ENCODE peak calls at places on chromosomes 7 and 10, in eight cellular contexts. V, T, U, D, L, W, Z and X are unnamed samples. For H3K4me1, the result is how much of the 10 kb centered on the place peaks cover.

GRCh38 chr7:128003179-128003578 is 28.1 kb downstream of the LRRC4 start:
- DNase-seq in Z (no peak), D (no peak), U (no peak), T (no peak), W (no peak), L (no peak), V (no peak), X (no peak)

GRCh38 chr7:83546586-83546985 is 102.4 kb downstream of the SEMA3E start:
- DNase-seq in W (no peak), U (no peak), T (no peak), V (peak), L (peak), D (no peak), Z (no peak), X (no peak)

GRCh38 chr7:116271980-116272886 is 61.9 kb downstream of the TES start:
- DNase-seq in W (peak), L (peak), T (no peak), D (no peak), Z (peak), U (no peak), V (peak), X (no peak)

GRCh38 chr7:82323806-82324205 is 119.8 kb downstream of the CACNA2D1 start:
- DNase-seq in U (no peak), V (no peak), D (no peak), Z (no peak), W (no peak), T (no peak), L (peak), X (no peak)

GRCh38 chr7:72805526-72806494 is 22.2 kb downstream of the TYW1B start:
- DNase-seq in V (peak), W (no peak), D (no peak), Z (no peak), T (no peak), U (no peak), L (peak), X (no peak)

GRCh38 chr10:17233534-17233933 is 5.5 kb downstream of the VIM start:
- DNase-seq in Z (peak), W (no peak), D (no peak), T (no peak), U (no peak), L (no peak), V (no peak), X (no peak)

GRCh38 chr7:17844514-17845196 is 95.6 kb downstream of the SNX13 start:
- DNase-seq in V (no peak), L (peak), D (no peak), Z (no peak), W (no peak), U (no peak), T (no peak), X (no peak)

GRCh38 chr7:376306-376969 is 86.5 kb downstream of the FOXL3 start:
- DNase-seq in V (no peak), T (no peak), L (no peak), Z (peak), D (no peak), W (no peak), U (peak), X (peak)

GRCh38 chr7:76303057-76303828 is 770 bp downstream of the HSPB1 start:
- DNase-seq in Z (peak), L (peak), W (peak), T (peak), V (peak), U (peak), D (peak), X (peak)

GRCh38 chr10:132447446-132448247 is 50.6 kb downstream of the PWWP2B start:
- DNase-seq in L (peak), Z (no peak), V (peak), W (no peak), D (no peak), T (peak), U (peak), X (peak)

GRCh38 chr7:140059288-140060242 is 3.2 kb downstream of the PARP12 start:
- DNase-seq in D (no peak), V (peak), Z (peak), L (peak), T (peak), W (peak), U (peak), X (no peak)

GRCh38 chr7:149635561-149636329 is 137.6 kb downstream of the ZNF467 start:
- DNase-seq in D (no peak), V (peak), U (no peak), L (no peak), Z (no peak), W (no peak), T (no peak), X (no peak)

GRCh38 chr10:24857001-24857695 is 95.3 kb downstream of the PRTFDC1 start:
- DNase-seq in L (no peak), W (no peak), V (no peak), D (peak), Z (no peak), T (no peak), U (no peak), X (no peak)

GRCh38 chr10:133260895-133261725 is 15.6 kb downstream of the ADAM8 start:
- DNase-seq in D (no peak), L (no peak), V (peak), Z (peak), U (peak), T (peak), W (peak), X (peak)

GRCh38 chr10:50469778-50470193 is 154.0 kb downstream of the SGMS1 start:
- DNase-seq in T (no peak), D (no peak), W (no peak), U (no peak), V (no peak), L (no peak), Z (no peak), X (no peak)

GRCh38 chr7:135367114-135367513 is 133.5 kb downstream of the STRA8 start:
- DNase-seq in D (no peak), L (no peak), U (no peak), Z (no peak), T (no peak), W (no peak), V (peak), X (no peak)

GRCh38 chr7:26439502-26440252 is 148.0 kb downstream of the SNX10 start:
- DNase-seq in U (no peak), W (no peak), Z (no peak), T (no peak), D (no peak), V (no peak), L (no peak), X (no peak)

GRCh38 chr7:34365011-34365410 is 293.0 kb upstream of the NPSR1 start:
- DNase-seq in W (no peak), V (no peak), U (no peak), L (no peak), D (no peak), Z (no peak), T (no peak), X (no peak)

GRCh38 chr10:48802611-48803046 is 118.0 kb downstream of the WDFY4 start:
- DNase-seq in V (no peak), D (peak), T (no peak), Z (no peak), W (no peak), U (no peak), L (no peak), X (no peak)

GRCh38 chr7:106487892-106488291 is 173.1 kb downstream of the CCDC71L start:
- DNase-seq in Z (no peak), U (no peak), V (no peak), L (no peak), D (no peak), T (no peak), W (no peak), X (no peak)

GRCh38 chr10:133400624-133401424 is 6.9 kb downstream of the MTG1 start:
- DNase-seq in U (no peak), L (no peak), Z (no peak), W (no peak), D (no peak), T (no peak), V (no peak), X (peak)

GRCh38 chr7:70353310-70353947 is 755.2 kb downstream of the AUTS2 start:
- DNase-seq in V (no peak), U (no peak), D (no peak), T (no peak), W (no peak), Z (no peak), L (no peak), X (no peak)

GRCh38 chr10:72954596-72955569 is at the start of gene PLA2G12B:
- DNase-seq in D (no peak), U (no peak), W (no peak), V (no peak), T (peak), Z (no peak), L (no peak), X (no peak)

GRCh38 chr7:17530741-17531417 is 232.4 kb downstream of the AHR start:
- DNase-seq in V (no peak), W (no peak), Z (no peak), D (no peak), T (no peak), U (no peak), L (peak), X (no peak)

GRCh38 chr10:88873757-88874156 is 6.3 kb upstream of the STAMBPL1 start:
- DNase-seq in D (no peak), U (no peak), Z (no peak), W (no peak), V (no peak), L (no peak), T (no peak), X (no peak)

GRCh38 chr7:8197994-8198698 is 63.8 kb downstream of the ICA1 start:
- DNase-seq in L (no peak), T (no peak), D (no peak), Z (no peak), U (peak), V (no peak), W (no peak), X (no peak)

GRCh38 chr7:98240961-98241673 is 10.9 kb downstream of the TECPR1 start:
- DNase-seq in U (no peak), Z (no peak), D (no peak), T (no peak), W (no peak), L (peak), V (peak), X (no peak)

GRCh38 chr10:35685402-35685801 is 43.3 kb upstream of the FZD8 start:
- DNase-seq in D (no peak), T (no peak), U (no peak), V (peak), L (no peak), Z (no peak), W (no peak), X (no peak)

GRCh38 chr7:77482015-77482414 is 55.1 kb upstream of the PTPN12 start:
- DNase-seq in L (no peak), U (no peak), W (no peak), D (no peak), Z (no peak), T (peak), V (peak), X (peak)

GRCh38 chr10:48274636-48275035 is at the start of gene FRMPD2:
- DNase-seq in D (peak), U (no peak), L (no peak), T (no peak), W (no peak), Z (no peak), V (no peak), X (no peak)

GRCh38 chr7:83599131-83599530 is 49.8 kb downstream of the SEMA3E start:
- DNase-seq in T (no peak), Z (no peak), V (no peak), D (no peak), U (no peak), L (no peak), W (no peak), X (no peak)

GRCh38 chr7:11485626-11486025 is 346.4 kb downstream of the THSD7A start:
- DNase-seq in D (no peak), V (no peak), Z (no peak), L (no peak), T (no peak), U (no peak), W (no peak), X (no peak)

GRCh38 chr7:106217089-106217542 is 67.7 kb downstream of the NAMPT start:
- DNase-seq in U (no peak), L (peak), D (peak), Z (peak), W (peak), T (peak), V (peak), X (peak)

GRCh38 chr7:18693826-18694225 is 198.3 kb downstream of the HDAC9 start:
- DNase-seq in Z (no peak), V (no peak), U (no peak), W (no peak), D (no peak), L (no peak), T (no peak), X (no peak)

GRCh38 chr10:62050627-62050924 is 149.1 kb downstream of the ARID5B start:
- DNase-seq in V (no peak), Z (no peak), T (no peak), D (no peak), L (no peak), W (no peak), U (no peak), X (no peak)
- H3K4me3 ChIP-seq in V (peak), Z (peak), T (peak), D (peak), L (peak), W (peak), U (peak), X (peak)

DNA sequence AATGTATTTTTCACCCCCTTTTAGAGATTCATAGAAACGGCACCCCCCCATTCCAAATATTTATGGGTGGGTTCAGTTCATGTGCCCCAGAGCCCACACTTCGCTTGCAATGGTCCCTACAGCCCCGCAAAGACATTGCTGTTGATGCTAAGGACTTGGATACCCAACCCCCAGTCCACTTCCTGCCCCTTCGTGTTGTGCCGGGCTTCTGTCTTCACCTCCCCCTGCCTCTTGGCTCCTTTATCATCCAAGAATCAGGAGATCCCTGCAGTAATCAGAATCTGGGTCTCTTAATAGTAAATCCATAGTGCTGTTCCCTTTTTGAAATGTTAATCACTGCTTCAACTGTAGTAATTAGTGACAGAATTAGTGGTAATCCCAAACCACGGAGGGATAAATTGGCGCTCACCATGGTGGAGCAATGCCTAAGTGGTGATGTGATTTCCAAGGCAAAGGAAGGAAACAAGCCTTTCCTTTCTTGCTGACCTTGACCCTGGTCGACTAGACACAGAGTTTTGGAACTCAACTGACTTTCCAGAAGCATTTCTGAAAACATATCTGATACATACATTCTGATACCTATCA is 67.7 kb downstream of the HK1 start:
- DNase-seq in W (no peak), V (no peak), L (no peak), D (no peak), T (no peak), Z (no peak), U (no peak), X (no peak)
- H3K4me1 ChIP-seq in W (half or more), V (under half), L (under half), D (half or more), T (half or more), Z (under half), U (half or more), X (under half)

GRCh38 chr10:122473116-122473515 is 11.8 kb downstream of the HTRA1 start:
- DNase-seq in U (no peak), V (no peak), Z (no peak), W (no peak), T (no peak), D (no peak), L (no peak), X (no peak)

GRCh38 chr10:122475581-122475980 is 14.2 kb downstream of the HTRA1 start:
- DNase-seq in W (no peak), L (peak), V (no peak), U (no peak), Z (no peak), T (no peak), D (no peak), X (no peak)

GRCh38 chr10:122474145-122474739 is 12.9 kb downstream of the HTRA1 start:
- DNase-seq in D (no peak), V (no peak), U (no peak), Z (peak), L (no peak), W (peak), T (no peak), X (peak)

GRCh38 chr10:122476034-122476695 is 14.8 kb downstream of the HTRA1 start:
- DNase-seq in L (no peak), U (no peak), D (no peak), T (no peak), W (no peak), V (no peak), Z (no peak), X (no peak)

GRCh38 chr10:122475130-122475529 is 13.8 kb downstream of the HTRA1 start:
- DNase-seq in V (no peak), Z (peak), W (peak), T (no peak), D (no peak), L (no peak), U (no peak), X (peak)
- H3K27ac ChIP-seq in V (no peak), Z (peak), W (peak), T (no peak), D (peak), L (peak), U (no peak), X (no peak)

DNA sequence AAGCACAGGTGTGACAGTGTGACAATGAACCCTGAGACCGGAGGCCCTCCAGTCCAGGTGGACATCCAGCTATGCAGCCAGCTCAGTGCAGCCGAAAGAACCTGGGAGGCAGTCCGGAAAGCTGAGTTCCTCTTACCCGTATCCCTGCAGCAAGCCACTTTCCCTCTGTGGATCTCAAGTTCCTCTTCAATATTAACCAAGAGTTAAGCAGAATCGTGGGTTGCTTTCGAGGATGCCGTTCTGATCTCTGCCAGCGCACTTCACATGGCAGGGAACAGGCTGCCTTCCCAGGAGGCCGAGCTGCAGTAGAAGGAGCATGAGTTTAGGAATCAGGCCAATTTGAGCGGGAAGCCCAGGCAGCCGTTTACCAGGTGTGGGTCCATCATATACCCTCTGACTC is 591.6 kb downstream of the SDK1 start:
- DNase-seq in W (no peak), D (peak), L (no peak), V (no peak), U (no peak), T (no peak), Z (no peak), X (no peak)
- H3K4me3 ChIP-seq in W (no peak), D (no peak), L (no peak), V (no peak), U (no peak), T (no peak), Z (no peak), X (no peak)

GRCh38 chr7:131330299-131330698 is 2.6 kb downstream of the MKLN1 start:
- DNase-seq in L (no peak), V (no peak), D (no peak), W (no peak), T (no peak), Z (no peak), U (no peak), X (no peak)
- H3K4me1 ChIP-seq in L (under half), V (under half), D (half or more), W (half or more), T (under half), Z (under half), U (under half), X (under half)

DNA sequence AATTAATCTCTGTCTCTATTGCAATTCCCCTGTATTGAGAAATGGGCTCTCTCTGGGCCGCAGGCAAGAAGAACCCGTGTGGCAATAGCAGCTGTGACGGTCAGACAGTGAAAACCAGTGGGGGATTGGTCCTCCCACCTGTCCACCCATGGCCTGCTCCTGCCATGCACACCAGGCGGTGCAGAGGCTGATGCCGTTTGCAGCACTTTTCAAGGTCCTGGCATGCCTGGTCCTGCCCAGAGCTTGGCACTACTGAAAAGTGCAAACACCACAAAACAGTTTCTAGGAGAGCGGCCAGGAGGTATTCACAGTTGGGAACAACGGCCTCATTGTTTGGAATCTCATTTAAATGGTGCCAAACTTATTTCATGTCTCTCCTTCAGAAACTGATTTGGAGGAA is 41.5 kb downstream of the PSPH start:
- DNase-seq in D (no peak), V (no peak), T (no peak), L (no peak), U (no peak), Z (no peak), W (no peak), X (no peak)
- H3K27ac ChIP-seq in D (peak), V (no peak), T (no peak), L (no peak), U (no peak), Z (no peak), W (no peak), X (no peak)